ENCODE peak calls at places on chromosomes 5 and 9, in five cellular contexts. C is iris pigment epithelial cell, M is stromal cell of bone marrow, L is prostate gland, Y is uterus. S is an unnamed sample.

GRCh38 chr5:139678751-139679750 is 30.9 kb downstream of the CXXC5 start:
- DNase-seq in C (no peak), M (no peak), L (no peak), Y (no peak), S (no peak)

GRCh38 chr9:36961568-36962360 is 72.3 kb downstream of the PAX5 start:
- DNase-seq in C (no peak), M (no peak), L (peak), Y (no peak), S (no peak)

GRCh38 chr5:154575869-154576806 is 98.1 kb upstream of the HAND1 start:
- DNase-seq in C (no peak), M (no peak), L (no peak), Y (no peak), S (no peak)

GRCh38 chr5:15993334-15993733 is 186.3 kb downstream of the MARCHF11 start:
- DNase-seq in C (peak), M (peak), L (no peak), Y (no peak), S (no peak)

GRCh38 chr9:14399736-14400657 is 86.1 kb upstream of the NFIB start:
- DNase-seq in C (peak), M (no peak), L (no peak), Y (no peak), S (no peak)

GRCh38 chr5:10949856-10950630 is 189.0 kb upstream of the DAP start:
- DNase-seq in C (no peak), M (no peak), L (no peak), Y (no peak), S (no peak)

GRCh38 chr5:52751137-52751536 is 36.6 kb upstream of the ITGA1 start:
- DNase-seq in C (peak), M (no peak), L (no peak), Y (no peak), S (no peak)

GRCh38 chr5:95369796-95370195 is 21.4 kb upstream of the FAM81B start:
- DNase-seq in C (no peak), M (no peak), L (no peak), Y (no peak), S (no peak)

GRCh38 chr9:134804871-134805270 is 75.7 kb upstream of the FCN2 start:
- DNase-seq in C (no peak), M (no peak), L (no peak), Y (no peak), S (no peak)

GRCh38 chr5:127001621-127002296 is 28.6 kb downstream of the MARCHF3 start:
- DNase-seq in C (peak), M (no peak), L (no peak), Y (no peak), S (peak)

GRCh38 chr5:33153373-33153772 is 287.4 kb upstream of the TARS1 start:
- DNase-seq in C (no peak), M (no peak), L (no peak), Y (no peak), S (no peak)

GRCh38 chr9:104907278-104907951 is 20.5 kb downstream of the ABCA1 start:
- DNase-seq in C (peak), M (no peak), L (no peak), Y (peak), S (peak)

GRCh38 chr9:16871358-16872151 is 1.1 kb upstream of the BNC2 start:
- DNase-seq in C (peak), M (peak), L (peak), Y (peak), S (peak)

GRCh38 chr9:19127881-19128719 is 808 bp upstream of the PLIN2 start:
- DNase-seq in C (peak), M (no peak), L (no peak), Y (peak), S (peak)

GRCh38 chr5:139711067-139711851 is 63.1 kb downstream of the CXXC5 start:
- DNase-seq in C (peak), M (no peak), L (no peak), Y (peak), S (peak)

GRCh38 chr5:53424691-53425597 is 55.5 kb upstream of the FST start:
- DNase-seq in C (no peak), M (no peak), L (no peak), Y (no peak), S (no peak)

GRCh38 chr5:82332064-82332855 is 54.1 kb upstream of the RPS23 start:
- DNase-seq in C (no peak), M (no peak), L (no peak), Y (no peak), S (no peak)

GRCh38 chr9:83986765-83987401 is 6.3 kb downstream of the RMI1 start:
- DNase-seq in C (peak), M (no peak), L (peak), Y (no peak), S (peak)

S was measured in adrenal gland.